ENCODE peak calls at places on chromosomes 3 and 15, in nine cellular contexts. L is HCT116; Z is HS-27A; Y is EL; I is foreskin fibroblast; U is AG09309; W is HEK293T; N is renal cortical epithelial cell; H is activated CD8-positive, alpha-beta memory T cell treated with anti-CD3 and anti-CD28 coated beads for 48 hours. M is an unnamed sample.

GRCh38 chr15:100758554-100758953 is 121.1 kb upstream of the ALDH1A3 start:
- DNase-seq in L (no peak), I (no peak), H (no peak), Z (no peak), W (no peak), U (no peak), Y (no peak), N (no peak), M (no peak)

GRCh38 chr15:50452927-50453326 is 28.7 kb downstream of the USP8 start:
- DNase-seq in L (no peak), N (peak), Y (no peak), Z (no peak), I (peak), H (no peak), W (no peak), U (peak), M (no peak)

GRCh38 chr3:175336406-175337133 is 477.4 kb downstream of the NAALADL2 start:
- DNase-seq in N (peak), Y (no peak), L (no peak), Z (no peak), W (no peak), H (no peak), U (no peak), I (no peak), M (no peak)

GRCh38 chr15:99412082-99412481 is 153.7 kb upstream of the MEF2A start:
- DNase-seq in U (no peak), Y (no peak), H (no peak), Z (no peak), N (no peak), W (no peak), I (no peak), L (no peak), M (no peak)

GRCh38 chr3:76500746-76501275 is 539.1 kb upstream of the ROBO2 start:
- DNase-seq in N (no peak), I (peak), W (no peak), L (no peak), H (no peak), Z (peak), Y (peak), U (no peak), M (peak)

GRCh38 chr15:70488941-70489848 is 274.2 kb downstream of the UACA start:
- DNase-seq in U (no peak), Z (no peak), I (no peak), N (no peak), W (no peak), Y (no peak), H (no peak), L (no peak), M (no peak)

GRCh38 chr3:11661052-11661656 is 17.4 kb upstream of the VGLL4 start:
- DNase-seq in H (no peak), L (no peak), U (no peak), W (no peak), N (peak), Y (no peak), I (no peak), Z (no peak), M (no peak)

GRCh38 chr3:105334138-105334882 is 32.4 kb upstream of the ALCAM start:
- DNase-seq in Z (peak), W (no peak), U (no peak), N (peak), I (peak), L (no peak), H (no peak), Y (peak), M (peak)

GRCh38 chr3:26437678-26438077 is 184.9 kb upstream of the LRRC3B start:
- DNase-seq in U (no peak), N (peak), L (no peak), W (no peak), Z (peak), I (no peak), H (no peak), Y (peak), M (no peak)

GRCh38 chr15:92638291-92638708 is 17.3 kb downstream of the FAM174B start:
- DNase-seq in L (no peak), Y (no peak), Z (no peak), W (no peak), H (no peak), N (peak), I (no peak), U (no peak), M (no peak)

GRCh38 chr3:52065264-52065756 is 8.9 kb upstream of the DUSP7 start:
- DNase-seq in Z (no peak), Y (no peak), L (no peak), I (no peak), N (no peak), U (no peak), H (no peak), W (no peak), M (no peak)

GRCh38 chr3:11582123-11582968 is 61.4 kb downstream of the VGLL4 start:
- DNase-seq in L (no peak), Y (peak), H (no peak), I (peak), Z (no peak), W (peak), U (peak), N (peak), M (no peak)

GRCh38 chr3:43417133-43417532 is 130.8 kb downstream of the SNRK start:
- DNase-seq in I (no peak), H (no peak), N (peak), W (no peak), U (no peak), Z (no peak), L (no peak), Y (no peak), M (no peak)

GRCh38 chr3:149426325-149426724 is 48.2 kb upstream of the TM4SF4 start:
- DNase-seq in Z (no peak), H (no peak), U (no peak), W (no peak), I (no peak), Y (no peak), N (no peak), L (no peak), M (no peak)

GRCh38 chr3:11085078-11085840 is 69.0 kb upstream of the HRH1 start:
- DNase-seq in I (peak), W (no peak), H (no peak), Z (no peak), L (no peak), U (no peak), N (peak), Y (peak), M (peak)

GRCh38 chr3:136434429-136434828 is 184.3 kb downstream of the PCCB start:
- DNase-seq in I (no peak), Z (no peak), H (no peak), U (no peak), W (no peak), N (no peak), Y (no peak), L (no peak), M (no peak)

GRCh38 chr3:184193991-184194539 is 8.1 kb downstream of the ABCF3 start:
- DNase-seq in Y (no peak), H (no peak), L (no peak), Z (no peak), W (no peak), U (no peak), I (no peak), N (no peak), M (no peak)

GRCh38 chr3:134651347-134652041 is 672 bp upstream of the KY start:
- DNase-seq in I (peak), U (peak), Z (no peak), W (no peak), H (no peak), Y (peak), L (no peak), N (peak), M (no peak)

GRCh38 chr3:129106866-129107565 is 14.6 kb downstream of the RAB43 start:
- DNase-seq in I (no peak), L (no peak), Z (no peak), H (no peak), W (no peak), N (no peak), U (no peak), Y (no peak), M (no peak)

GRCh38 chr3:79684041-79684440 is 83.8 kb downstream of the ROBO1 start:
- DNase-seq in Y (no peak), W (no peak), U (no peak), H (no peak), N (no peak), I (no peak), Z (no peak), L (no peak), M (no peak)

GRCh38 chr3:47411696-47412452 is 31.1 kb downstream of the PTPN23 start:
- DNase-seq in Z (no peak), W (no peak), H (no peak), I (no peak), U (no peak), L (no peak), N (no peak), Y (no peak), M (no peak)

GRCh38 chr3:5568451-5568850 is 380.9 kb downstream of the EDEM1 start:
- DNase-seq in W (no peak), L (peak), Y (no peak), N (peak), U (no peak), H (no peak), I (no peak), Z (no peak), M (no peak)

GRCh38 chr15:70329179-70329578 is 231.5 kb upstream of the TLE3 start:
- DNase-seq in W (no peak), L (no peak), H (no peak), N (no peak), Y (no peak), U (no peak), I (no peak), Z (no peak), M (no peak)

GRCh38 chr3:73786346-73786807 is 161.6 kb upstream of the PDZRN3 start:
- DNase-seq in Z (peak), Y (peak), U (peak), I (peak), W (no peak), L (no peak), N (peak), H (no peak), M (peak)

GRCh38 chr15:89197503-89197971 is 23.8 kb downstream of the RLBP1 start:
- DNase-seq in H (no peak), Y (no peak), I (no peak), N (no peak), Z (no peak), U (no peak), L (peak), W (peak), M (no peak)

GRCh38 chr15:90883971-90884718 is at the start of gene FES:
- DNase-seq in H (no peak), N (no peak), U (no peak), I (peak), Y (peak), W (no peak), Z (no peak), L (no peak), M (no peak)

GRCh38 chr15:38217181-38217580 is 35.5 kb upstream of the SPRED1 start:
- DNase-seq in L (no peak), N (peak), U (no peak), Z (peak), Y (peak), W (no peak), H (no peak), I (peak), M (no peak)

GRCh38 chr3:18429021-18429745 is 4.0 kb upstream of the SATB1 start:
- DNase-seq in Z (no peak), N (no peak), I (no peak), H (no peak), W (no peak), U (no peak), Y (no peak), L (no peak), M (no peak)

GRCh38 chr15:58015565-58015964 is 49.9 kb downstream of the ALDH1A2 start:
- DNase-seq in Y (peak), U (no peak), I (peak), W (no peak), Z (no peak), L (no peak), N (peak), H (no peak), M (no peak)

GRCh38 chr3:24548278-24548677 is 53.6 kb upstream of the THRB start:
- DNase-seq in N (no peak), L (no peak), I (peak), H (no peak), U (no peak), Z (no peak), Y (peak), W (no peak), M (no peak)

GRCh38 chr3:180252683-180253082 is 215.9 kb upstream of the PEX5L start:
- DNase-seq in N (peak), I (no peak), L (no peak), Y (no peak), W (no peak), Z (no peak), U (no peak), H (no peak), M (no peak)

GRCh38 chr3:134313839-134314587 is 60.2 kb downstream of the AMOTL2 start:
- DNase-seq in U (no peak), W (no peak), I (no peak), H (no peak), N (peak), Z (no peak), Y (peak), L (no peak), M (no peak)

GRCh38 chr3:157786618-157787017 is 283.4 kb upstream of the VEPH1 start:
- DNase-seq in Z (no peak), L (no peak), U (no peak), W (no peak), H (no peak), N (peak), I (peak), Y (peak), M (no peak)

GRCh38 chr3:145183261-145183660 is 977.7 kb downstream of the PLOD2 start:
- DNase-seq in U (no peak), Z (no peak), W (no peak), Y (no peak), N (no peak), I (peak), L (no peak), H (no peak), M (peak)

GRCh38 chr3:13891492-13892073 is 11.7 kb upstream of the WNT7A start:
- DNase-seq in U (no peak), H (no peak), I (peak), N (no peak), Y (no peak), W (peak), Z (no peak), L (no peak), M (no peak)

GRCh38 chr3:9500108-9501050 is 53.2 kb downstream of the LHFPL4 start:
- DNase-seq in W (peak), N (peak), I (peak), U (no peak), Y (peak), Z (peak), H (peak), L (peak), M (no peak)